ENCODE peak calls at places on chromosomes 11 and 22, in nine cellular contexts. I is prostate gland, E is suprapubic skin, J is colonic mucosa, R is endothelial cell, Z is HFFc6, Q is AG04450, P is cardiac fibroblast, T is mammary epithelial cell. O is an unnamed sample.

GRCh38 chr11:117045196-117045595 is 53.0 kb downstream of the SIK3 start:
- DNase-seq in I (no peak), E (no peak), J (peak; percentile 69), R (no peak), Z (peak; percentile 63), Q (peak; percentile 15), P (peak; percentile 46), T (no peak), O (no peak)

GRCh38 chr22:47307326-47307725 is 544.9 kb downstream of the TBC1D22A start:
- DNase-seq in I (no peak), E (peak; percentile 15), J (no peak), R (no peak), Z (peak; percentile 45), Q (peak; percentile 13), P (peak; percentile 21), T (no peak), O (peak; percentile 22)

GRCh38 chr11:62794201-62794775 is 2.5 kb upstream of the TMEM223 start:
- DNase-seq in I (no peak), E (no peak), J (no peak), R (no peak), Z (no peak), Q (no peak), P (no peak), T (no peak), O (no peak)

GRCh38 chr22:19643448-19644313 is 70.6 kb upstream of the SEPTIN5 start:
- DNase-seq in I (no peak), E (peak; percentile 4), J (no peak), R (no peak), Z (no peak), Q (no peak), P (no peak), T (no peak), O (no peak)

GRCh38 chr11:6468712-6469495 is 4.8 kb downstream of the TRIM3 start:
- DNase-seq in I (peak; percentile 42), E (peak; percentile 89), J (peak; percentile 91), R (peak; percentile 83), Z (peak; percentile 15), Q (peak; percentile 57), P (peak; percentile 96), T (peak; percentile 19), O (peak; percentile 83)

GRCh38 chr11:4881860-4882500 is at the start of gene OR51T1:
- DNase-seq in I (no peak), E (no peak), J (no peak), R (no peak), Z (no peak), Q (no peak), P (peak; percentile 23), T (no peak), O (no peak)

GRCh38 chr22:43880743-43881055 is 11.1 kb downstream of the PNPLA5 start:
- DNase-seq in I (no peak), E (no peak), J (no peak), R (no peak), Z (no peak), Q (no peak), P (no peak), T (no peak), O (no peak)

GRCh38 chr11:111450480-111451320 is 61.5 kb downstream of the BTG4 start:
- DNase-seq in I (no peak), E (peak; percentile 54), J (no peak), R (no peak), Z (no peak), Q (no peak), P (no peak), T (no peak), O (no peak)

GRCh38 chr11:111841370-111842053 is 29.9 kb downstream of the ALG9 start:
- DNase-seq in I (peak; percentile 93), E (peak; percentile 97), J (peak; percentile 91), R (peak; percentile 82), Z (peak; percentile 84), Q (peak; percentile 72), P (peak; percentile 91), T (peak; percentile 60), O (peak; percentile 84)

GRCh38 chr11:57476223-57476882 is 16.0 kb downstream of the RTN4RL2 start:
- DNase-seq in I (peak; percentile 27), E (no peak), J (peak; percentile 68), R (no peak), Z (no peak), Q (no peak), P (no peak), T (peak; percentile 40), O (peak; percentile 72)

GRCh38 chr11:102661040-102661439 is 35.9 kb upstream of the MMP20 start:
- DNase-seq in I (no peak), E (no peak), J (no peak), R (no peak), Z (no peak), Q (no peak), P (no peak), T (no peak), O (no peak)

GRCh38 chr11:69470301-69470700 is 11.2 kb upstream of the LINC01488 start:
- DNase-seq in I (no peak), E (no peak), J (peak; percentile 63), R (no peak), Z (no peak), Q (no peak), P (no peak), T (no peak), O (no peak)

GRCh38 chr11:117425679-117426296 is 98.1 kb downstream of the CEP164 start:
- DNase-seq in I (no peak), E (no peak), J (no peak), R (no peak), Z (no peak), Q (no peak), P (no peak), T (no peak), O (no peak)

GRCh38 chr11:134670247-134670646 is 258.2 kb upstream of the B3GAT1 start:
- DNase-seq in I (no peak), E (peak; percentile 47), J (no peak), R (no peak), Z (no peak), Q (no peak), P (no peak), T (no peak), O (peak; percentile 57)

GRCh38 chr11:27717801-27718229 is 17.6 kb upstream of the BDNF start:
- DNase-seq in I (no peak), E (no peak), J (no peak), R (no peak), Z (no peak), Q (no peak), P (no peak), T (no peak), O (no peak)

DNA sequence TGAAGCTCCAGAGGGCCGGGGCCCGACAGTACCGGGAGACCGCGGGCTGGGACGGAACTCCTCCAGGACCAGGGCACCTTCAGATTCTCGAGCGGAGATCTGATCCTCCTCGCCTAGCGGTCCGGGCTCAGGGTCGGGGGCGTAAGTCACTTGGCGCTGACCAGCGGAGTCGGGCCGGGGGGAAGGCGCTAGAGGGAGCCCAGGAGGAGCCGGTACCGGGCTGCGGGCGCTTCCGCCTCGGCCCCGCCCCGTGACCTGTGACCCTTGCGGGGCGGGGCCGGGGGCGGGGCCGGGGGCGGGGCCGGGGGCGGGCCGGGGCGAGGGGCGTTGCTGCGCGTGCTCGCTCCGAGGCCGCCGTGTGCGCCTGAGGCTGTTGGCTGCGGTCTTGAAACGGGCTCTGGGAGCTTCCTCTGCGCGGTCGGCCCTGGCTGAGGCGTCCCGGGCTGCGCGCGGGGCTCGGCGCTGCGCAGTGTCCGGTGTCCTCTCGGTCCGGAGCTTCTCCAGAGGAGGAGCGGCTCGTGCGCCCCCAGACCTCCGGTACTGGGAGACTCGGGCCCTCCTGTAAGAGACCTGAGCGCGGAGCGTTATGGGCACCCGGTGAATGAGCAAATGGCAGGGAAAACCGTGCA is at the start of gene ARSA:
- DNase-seq in I (peak; percentile 81), E (peak; percentile 91), J (peak; percentile 81), R (peak; percentile 76), Z (peak; percentile 81), Q (peak; percentile 43), P (peak; percentile 87), T (peak; percentile 76), O (peak; percentile 79)
- TF ChIP-seq CTCF in I (peak; percentile 43), E (no peak), J (no peak), R (peak; percentile 13), Z (peak; percentile 51), Q (peak; percentile 38), P (peak; percentile 41), T (peak; percentile 64), O (peak; percentile 39)

DNA sequence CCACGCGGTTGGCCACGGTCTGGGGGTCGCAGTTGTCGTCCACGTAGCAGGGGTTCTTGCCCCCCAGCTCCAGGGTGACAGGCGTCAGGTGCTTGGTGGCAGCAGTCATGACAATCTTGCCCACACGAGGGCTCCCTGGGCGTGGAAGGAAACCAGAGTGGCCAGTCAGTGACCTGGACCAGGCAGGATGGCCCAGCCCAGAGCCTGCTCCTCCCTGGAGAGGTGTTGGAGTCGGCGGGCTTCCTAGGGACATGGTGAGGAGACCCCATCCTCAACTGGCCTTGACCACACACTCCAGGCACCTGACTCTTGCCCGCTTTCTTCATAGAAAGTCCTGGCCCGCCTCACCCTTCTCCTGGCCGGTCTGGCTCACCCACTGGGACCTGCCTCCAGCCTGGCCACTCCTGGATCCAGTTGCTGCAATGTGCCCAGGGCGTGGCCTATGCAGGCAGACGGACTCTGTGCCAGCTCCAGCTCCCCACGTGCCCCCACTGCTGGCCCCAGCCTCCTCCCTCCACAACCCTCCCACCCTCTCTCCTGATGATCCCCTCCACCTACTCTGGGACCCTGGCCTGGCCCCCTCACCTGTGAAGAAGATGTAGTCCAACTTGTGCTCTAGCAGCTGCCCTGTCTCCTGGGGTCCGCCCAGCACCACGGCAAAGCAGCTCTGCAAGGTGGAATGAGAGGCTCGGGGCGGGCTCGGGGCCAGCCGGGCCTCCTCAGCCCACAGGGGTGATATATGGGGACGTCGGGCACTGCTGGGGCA is 8.7 kb downstream of the ALDH3B2 start:
- DNase-seq in I (peak; percentile 51), E (peak; percentile 67), J (peak; percentile 56), R (no peak), Z (no peak), Q (no peak), P (no peak), T (no peak), O (peak; percentile 61)
- TF ChIP-seq CTCF in I (peak; percentile 64), E (no peak), J (peak; percentile 31), R (no peak), Z (peak; percentile 60), Q (no peak), P (no peak), T (peak; percentile 68), O (peak; percentile 25)

DNA sequence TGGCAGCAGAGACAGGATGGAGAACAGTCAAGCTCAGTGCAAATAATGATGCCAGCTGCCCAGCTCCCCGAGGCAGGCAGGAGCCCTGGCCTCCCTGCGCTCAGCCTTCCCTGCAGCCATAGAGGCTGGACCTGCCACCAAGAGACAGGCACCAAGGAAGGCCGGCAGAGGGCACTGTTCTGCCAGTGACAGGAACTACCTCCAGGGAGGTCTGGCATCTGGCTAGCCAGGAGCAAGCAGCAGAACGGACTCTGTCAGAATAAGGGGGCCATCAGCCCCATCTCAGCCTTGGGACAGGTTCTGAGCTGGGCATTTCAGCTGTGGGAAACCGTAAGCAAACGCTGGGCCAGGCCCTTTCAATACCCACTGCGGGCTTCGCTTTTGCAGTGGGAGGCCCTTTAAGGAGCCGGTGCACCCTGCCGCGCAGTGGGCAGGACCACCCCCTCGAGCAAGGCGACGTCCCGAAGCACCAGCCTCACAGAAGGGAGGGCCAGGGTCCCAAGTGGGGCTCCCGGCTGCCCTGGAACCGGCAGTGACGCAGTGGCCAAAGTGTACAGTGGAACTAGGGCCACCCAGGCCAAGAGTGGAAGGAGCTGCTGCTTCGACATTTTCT is 18.2 kb downstream of the IFT27 start:
- DNase-seq in I (peak; percentile 72), E (peak; percentile 87), J (peak; percentile 81), R (peak; percentile 85), Z (peak; percentile 56), Q (peak; percentile 38), P (peak; percentile 78), T (peak; percentile 50), O (peak; percentile 82)
- TF ChIP-seq CTCF in I (peak; percentile 64), E (peak; percentile 38), J (peak; percentile 93), R (peak; percentile 57), Z (peak; percentile 91), Q (peak; percentile 83), P (peak; percentile 90), T (peak; percentile 91), O (peak; percentile 82)

GRCh38 chr11:45805305-45806071 is 539 bp downstream of the SLC35C1 start:
- DNase-seq in I (no peak), E (peak; percentile 80), J (no peak), R (peak; percentile 45), Z (peak; percentile 57), Q (no peak), P (peak; percentile 66), T (peak; percentile 52), O (no peak)
- TF ChIP-seq CTCF in I (no peak), E (no peak), J (no peak), R (peak; percentile 25), Z (no peak), Q (no peak), P (no peak), T (no peak), O (no peak)

O was measured in type B pancreatic cell.